ENCODE peak calls at places on chromosomes 3 and 15, in five cellular contexts. One of them, this sample, is unnamed.

GRCh38 chr3:71444028-71444860 is 139.3 kb downstream of the FOXP1 start:
- DNase-seq in lower lobe of right lung: peak; percentile 80
- DNase-seq in pancreas: no peak
- DNase-seq in heart left ventricle: peak; percentile 58
- DNase-seq in uterus: no peak
- DNase-seq in this sample: peak; percentile 72

GRCh38 chr3:122533931-122534334 is 19.2 kb upstream of the KPNA1 start:
- DNase-seq in lower lobe of right lung: no peak
- DNase-seq in pancreas: no peak
- DNase-seq in heart left ventricle: no peak
- DNase-seq in uterus: no peak
- DNase-seq in this sample: peak; percentile 15

GRCh38 chr3:184611606-184612304 is 50.2 kb downstream of the EPHB3 start:
- DNase-seq in lower lobe of right lung: no peak
- DNase-seq in pancreas: no peak
- DNase-seq in heart left ventricle: no peak
- DNase-seq in uterus: peak; percentile 68
- DNase-seq in this sample: no peak

GRCh38 chr15:48515497-48515896 is 130.0 kb downstream of the FBN1 start:
- DNase-seq in lower lobe of right lung: no peak
- DNase-seq in pancreas: no peak
- DNase-seq in heart left ventricle: no peak
- DNase-seq in uterus: no peak
- DNase-seq in this sample: no peak

GRCh38 chr15:83287541-83288027 is 3.1 kb upstream of the BNC1 start:
- DNase-seq in lower lobe of right lung: no peak
- DNase-seq in pancreas: no peak
- DNase-seq in heart left ventricle: no peak
- DNase-seq in uterus: no peak
- DNase-seq in this sample: no peak

GRCh38 chr3:17356581-17356980 is 385.9 kb downstream of the TBC1D5 start:
- DNase-seq in lower lobe of right lung: no peak
- DNase-seq in pancreas: no peak
- DNase-seq in heart left ventricle: no peak
- DNase-seq in uterus: no peak
- DNase-seq in this sample: no peak

GRCh38 chr3:124263168-124263567 is 271.2 kb upstream of the ROPN1 start:
- DNase-seq in lower lobe of right lung: no peak
- DNase-seq in pancreas: no peak
- DNase-seq in heart left ventricle: no peak
- DNase-seq in uterus: no peak
- DNase-seq in this sample: no peak

GRCh38 chr15:45442497-45443135 is 64.3 kb upstream of the GATM start:
- DNase-seq in lower lobe of right lung: no peak
- DNase-seq in pancreas: no peak
- DNase-seq in heart left ventricle: no peak
- DNase-seq in uterus: no peak
- DNase-seq in this sample: no peak

GRCh38 chr3:29436612-29437313 is 155.9 kb downstream of the RBMS3 start:
- DNase-seq in lower lobe of right lung: no peak
- DNase-seq in pancreas: no peak
- DNase-seq in heart left ventricle: no peak
- DNase-seq in uterus: no peak
- DNase-seq in this sample: no peak

DNA sequence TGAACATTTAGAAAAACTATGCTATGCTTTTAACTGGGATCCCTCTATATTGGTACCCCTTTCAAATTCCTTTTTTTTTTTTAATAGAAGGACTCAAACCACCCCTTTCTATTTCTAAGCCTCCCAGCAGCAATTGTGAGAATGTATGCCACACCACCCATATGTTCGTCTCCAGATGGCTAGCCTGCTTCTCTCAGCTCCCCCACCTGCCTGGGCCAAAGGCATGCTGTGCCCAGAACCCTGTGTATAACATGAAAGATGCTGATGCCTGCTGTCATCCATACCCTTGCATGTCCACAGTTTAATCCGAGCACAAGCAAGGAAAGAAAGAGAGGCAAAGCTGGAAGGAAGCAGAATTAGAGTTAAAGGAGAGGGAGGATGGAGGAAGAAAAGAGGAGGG is 159.5 kb upstream of the CNTN6 start:
- DNase-seq in lower lobe of right lung: no peak
- DNase-seq in pancreas: no peak
- DNase-seq in heart left ventricle: no peak
- DNase-seq in uterus: no peak
- DNase-seq in this sample: no peak
- H3K9me3 ChIP-seq in lower lobe of right lung: no peaks in the 10 kb centered on the region
- H3K9me3 ChIP-seq in pancreas: no peaks in the 10 kb centered on the region
- H3K9me3 ChIP-seq in heart left ventricle: no peaks in the 10 kb centered on the region
- H3K9me3 ChIP-seq in uterus: no peaks in the 10 kb centered on the region
- H3K9me3 ChIP-seq in this sample: no peaks in the 10 kb centered on the region

GRCh38 chr15:97748576-97748975 is 211.9 kb upstream of the ARRDC4 start:
- DNase-seq in lower lobe of right lung: no peak
- DNase-seq in pancreas: no peak
- DNase-seq in heart left ventricle: no peak
- DNase-seq in uterus: no peak
- DNase-seq in this sample: no peak
- H3K4me3 ChIP-seq in lower lobe of right lung: no peak overlapping the region
- H3K4me3 ChIP-seq in pancreas: no peak overlapping the region
- H3K4me3 ChIP-seq in heart left ventricle: no peak overlapping the region
- H3K4me3 ChIP-seq in uterus: no peak overlapping the region
- H3K4me3 ChIP-seq in this sample: no peak overlapping the region

DNA sequence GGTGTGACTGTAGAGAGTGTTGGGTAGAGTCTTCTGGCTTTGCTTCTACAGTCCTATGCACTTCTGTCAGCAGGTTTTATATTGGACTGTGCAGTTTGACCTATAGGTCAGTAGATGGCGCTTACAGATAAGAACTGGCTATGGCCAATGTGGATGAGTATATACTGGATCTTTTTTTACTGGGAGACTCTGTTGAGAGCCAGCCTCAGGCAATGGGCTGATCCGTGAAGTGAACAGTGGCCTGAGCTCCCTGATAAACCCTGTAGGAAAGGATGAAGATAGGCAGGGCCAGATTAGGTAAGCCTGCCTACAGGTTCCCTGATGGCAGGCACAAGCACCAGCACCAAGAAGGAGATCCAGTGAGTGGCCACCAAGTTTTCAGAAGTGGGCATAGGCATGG is 325.9 kb upstream of the SGO1 start:
- DNase-seq in lower lobe of right lung: no peak
- DNase-seq in pancreas: no peak
- DNase-seq in heart left ventricle: no peak
- DNase-seq in uterus: no peak
- DNase-seq in this sample: no peak
- TF ChIP-seq CTCF in lower lobe of right lung: peak; percentile 58
- TF ChIP-seq CTCF in pancreas: peak; percentile 29
- TF ChIP-seq CTCF in heart left ventricle: peak; percentile 54
- TF ChIP-seq CTCF in uterus: peak; percentile 48
- TF ChIP-seq CTCF in this sample: peak; percentile 16

DNA sequence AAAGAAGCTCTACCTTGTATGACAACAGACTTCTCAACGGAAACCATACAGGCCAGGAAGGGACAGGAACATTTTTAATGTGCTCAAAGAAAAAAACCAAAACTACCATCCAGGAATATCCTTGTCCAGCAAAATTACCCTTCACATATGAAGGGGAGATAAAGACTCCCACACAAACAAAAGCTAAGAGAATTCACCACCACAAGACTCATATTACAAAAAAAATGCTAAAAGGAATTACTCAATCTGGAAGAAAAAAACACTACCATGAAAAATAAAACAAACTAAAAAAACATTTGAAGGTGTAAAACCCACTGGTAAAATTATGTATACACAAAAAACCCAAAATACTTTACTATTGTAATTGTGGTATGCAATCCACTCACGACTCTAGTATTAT is 57.2 kb downstream of the DLG1 start:
- DNase-seq in lower lobe of right lung: no peak
- DNase-seq in pancreas: no peak
- DNase-seq in heart left ventricle: no peak
- DNase-seq in uterus: no peak
- DNase-seq in this sample: no peak
- H3K9me3 ChIP-seq in lower lobe of right lung: peaks cover 34% of the 10 kb centered on the region
- H3K9me3 ChIP-seq in pancreas: no peaks in the 10 kb centered on the region
- H3K9me3 ChIP-seq in heart left ventricle: peaks cover 46% of the 10 kb centered on the region
- H3K9me3 ChIP-seq in uterus: peaks cover 9% of the 10 kb centered on the region
- H3K9me3 ChIP-seq in this sample: peaks cover 3% of the 10 kb centered on the region

GRCh38 chr3:157129782-157130137 is 30.2 kb downstream of the CCNL1 start:
- DNase-seq in lower lobe of right lung: no peak
- DNase-seq in pancreas: no peak
- DNase-seq in heart left ventricle: no peak
- DNase-seq in uterus: peak; percentile 23
- DNase-seq in this sample: no peak
- H3K4me3 ChIP-seq in lower lobe of right lung: no peak overlapping the region
- H3K4me3 ChIP-seq in pancreas: no peak overlapping the region
- H3K4me3 ChIP-seq in heart left ventricle: peak overlapping the region; percentile 24
- H3K4me3 ChIP-seq in uterus: no peak overlapping the region
- H3K4me3 ChIP-seq in this sample: no peak overlapping the region

GRCh38 chr15:39553947-39554731 is 26.7 kb upstream of the THBS1 start:
- DNase-seq in lower lobe of right lung: no peak
- DNase-seq in pancreas: no peak
- DNase-seq in heart left ventricle: no peak
- DNase-seq in uterus: no peak
- DNase-seq in this sample: no peak

GRCh38 chr15:39556461-39556860 is 24.4 kb upstream of the THBS1 start:
- DNase-seq in lower lobe of right lung: no peak
- DNase-seq in pancreas: no peak
- DNase-seq in heart left ventricle: no peak
- DNase-seq in uterus: no peak
- DNase-seq in this sample: no peak

GRCh38 chr15:39558421-39558820 is 22.5 kb upstream of the THBS1 start:
- DNase-seq in lower lobe of right lung: no peak
- DNase-seq in pancreas: no peak
- DNase-seq in heart left ventricle: no peak
- DNase-seq in uterus: no peak
- DNase-seq in this sample: no peak

GRCh38 chr15:39554746-39555387 is 26.0 kb upstream of the THBS1 start:
- DNase-seq in lower lobe of right lung: no peak
- DNase-seq in pancreas: no peak
- DNase-seq in heart left ventricle: no peak
- DNase-seq in uterus: no peak
- DNase-seq in this sample: no peak

DNA sequence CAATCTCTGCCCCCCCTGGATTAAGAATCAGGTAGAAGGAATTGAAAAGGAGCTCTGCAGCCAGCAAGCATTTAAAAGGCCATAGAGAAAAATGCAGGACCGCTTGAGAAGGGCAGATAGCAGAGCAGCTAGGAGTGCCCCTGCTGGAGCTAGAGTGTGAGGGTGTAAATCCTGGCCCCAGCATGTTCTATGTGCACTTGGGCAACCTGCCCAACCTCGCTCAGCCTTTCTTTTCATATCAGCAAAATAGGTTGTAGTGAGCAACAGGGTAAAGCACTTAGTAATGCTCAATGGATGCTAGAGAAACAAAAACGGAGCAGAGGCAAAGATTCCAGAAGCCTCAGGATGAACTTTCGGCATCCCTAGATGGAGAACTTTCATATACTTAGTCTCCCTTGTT is 25.0 kb upstream of the THBS1 start:
- DNase-seq in lower lobe of right lung: no peak
- DNase-seq in pancreas: no peak
- DNase-seq in heart left ventricle: no peak
- DNase-seq in uterus: no peak
- DNase-seq in this sample: no peak
- TF ChIP-seq CTCF in lower lobe of right lung: no peak
- TF ChIP-seq CTCF in pancreas: no peak
- TF ChIP-seq CTCF in heart left ventricle: no peak
- TF ChIP-seq CTCF in uterus: no peak
- TF ChIP-seq CTCF in this sample: no peak

DNA sequence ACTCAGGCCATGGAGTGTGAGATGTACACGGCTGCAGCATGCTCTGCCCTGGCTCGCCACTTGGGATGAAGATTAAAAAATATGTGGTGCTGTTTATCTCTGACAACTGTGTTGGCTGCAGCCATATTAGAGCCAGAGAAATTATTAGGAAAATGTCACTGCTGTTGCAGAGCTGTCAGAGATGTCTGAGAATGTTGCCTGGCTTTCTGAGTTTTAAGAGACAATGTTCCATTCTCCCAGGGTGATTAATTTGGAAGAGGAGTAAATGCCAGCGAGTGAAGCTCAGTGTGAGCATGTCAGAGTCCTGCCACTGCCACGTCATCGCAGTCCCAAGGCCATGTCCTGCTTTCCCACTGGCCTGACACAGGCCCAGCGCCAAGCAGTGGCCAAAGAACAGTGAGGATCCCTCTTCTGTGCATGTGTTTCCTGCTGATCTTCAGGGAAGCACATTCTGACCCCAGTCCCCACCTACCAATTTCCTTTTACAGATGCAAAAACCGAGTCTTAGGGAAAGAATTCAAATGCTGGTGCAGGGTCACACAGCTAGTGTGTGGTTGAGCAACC is 370.9 kb downstream of the GABRG3 start:
- DNase-seq in lower lobe of right lung: no peak
- DNase-seq in pancreas: no peak
- DNase-seq in heart left ventricle: no peak
- DNase-seq in uterus: no peak
- DNase-seq in this sample: no peak
- H3K9me3 ChIP-seq in lower lobe of right lung: no peaks in the 10 kb centered on the region
- H3K9me3 ChIP-seq in pancreas: no peaks in the 10 kb centered on the region
- H3K9me3 ChIP-seq in heart left ventricle: peaks cover 2% of the 10 kb centered on the region
- H3K9me3 ChIP-seq in uterus: no peaks in the 10 kb centered on the region
- H3K9me3 ChIP-seq in this sample: no peaks in the 10 kb centered on the region

GRCh38 chr15:56754993-56755392 is 21.7 kb upstream of the ZNF280D start:
- DNase-seq in lower lobe of right lung: no peak
- DNase-seq in pancreas: no peak
- DNase-seq in heart left ventricle: no peak
- DNase-seq in uterus: no peak
- DNase-seq in this sample: no peak

GRCh38 chr15:56759450-56759845 is 26.1 kb upstream of the ZNF280D start:
- DNase-seq in lower lobe of right lung: no peak
- DNase-seq in pancreas: no peak
- DNase-seq in heart left ventricle: peak; percentile 34
- DNase-seq in uterus: no peak
- DNase-seq in this sample: no peak

GRCh38 chr15:56757884-56758283 is 24.6 kb upstream of the ZNF280D start:
- DNase-seq in lower lobe of right lung: no peak
- DNase-seq in pancreas: no peak
- DNase-seq in heart left ventricle: no peak
- DNase-seq in uterus: no peak
- DNase-seq in this sample: no peak

GRCh38 chr15:56760186-56760585 is 26.9 kb upstream of the ZNF280D start:
- DNase-seq in lower lobe of right lung: no peak
- DNase-seq in pancreas: no peak
- DNase-seq in heart left ventricle: no peak
- DNase-seq in uterus: no peak
- DNase-seq in this sample: no peak

DNA sequence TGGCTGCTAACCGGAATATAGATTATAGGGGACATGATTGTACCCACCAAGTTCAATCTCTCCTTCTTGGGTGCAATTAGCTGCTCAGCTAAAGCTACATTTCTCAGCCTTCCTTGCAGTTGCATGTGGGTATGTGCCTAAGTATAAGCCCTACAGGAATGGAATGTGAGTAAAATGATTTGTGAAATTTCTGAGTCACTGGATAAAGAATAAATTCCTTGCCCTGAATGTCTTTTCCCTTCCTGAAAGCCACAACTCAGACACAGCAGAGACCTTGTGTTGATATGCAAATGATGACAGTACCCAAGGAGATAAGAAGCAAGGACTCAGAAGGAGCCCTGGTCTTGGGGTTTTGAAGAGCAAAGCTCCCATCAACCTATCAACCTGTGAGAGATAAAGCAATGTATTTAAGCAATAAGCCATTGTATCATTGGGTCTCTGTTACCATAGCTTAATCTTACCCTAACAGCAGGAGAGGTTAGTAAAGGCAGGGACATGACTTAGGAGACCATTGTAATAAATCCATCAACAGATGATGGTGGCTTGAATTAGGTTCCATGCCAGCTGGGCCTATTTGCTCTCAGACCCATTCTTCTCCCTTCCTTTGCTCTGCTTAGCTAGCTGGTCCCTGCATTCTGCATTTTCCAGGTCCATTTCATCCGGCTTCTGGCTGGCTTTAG is 25.6 kb upstream of the ZNF280D start:
- DNase-seq in lower lobe of right lung: no peak
- DNase-seq in pancreas: no peak
- DNase-seq in heart left ventricle: no peak
- DNase-seq in uterus: no peak
- DNase-seq in this sample: no peak
- H3K4me3 ChIP-seq in lower lobe of right lung: no peak overlapping the region
- H3K4me3 ChIP-seq in pancreas: no peak overlapping the region
- H3K4me3 ChIP-seq in heart left ventricle: no peak overlapping the region
- H3K4me3 ChIP-seq in uterus: no peak overlapping the region
- H3K4me3 ChIP-seq in this sample: no peak overlapping the region